ENCODE peak calls at places on chromosome 4, in six cellular contexts. D is MM.1S, W is tibial artery, I is fibroblast of lung, N is aorta, J is transverse colon. Y is an unnamed sample. For H3K36me3, the result is how much of the 10 kb centered on the place peaks cover.

GRCh38 chr4:41460641-41461040 is 77.3 kb upstream of the LIMCH1 start:
- DNase-seq in D (no peak), I (no peak), W (no peak), J (no peak), N (no peak), Y (no peak)

GRCh38 chr4:89539374-89539773 is 231.8 kb upstream of the GPRIN3 start:
- DNase-seq in W (no peak), I (peak), D (no peak), N (no peak), J (no peak), Y (peak)

GRCh38 chr4:144579411-144580020 is 66.4 kb upstream of the HHIP start:
- DNase-seq in J (no peak), I (no peak), N (no peak), D (no peak), W (no peak), Y (no peak)

GRCh38 chr4:87843936-87844335 is 11.2 kb downstream of the MEPE start:
- DNase-seq in N (no peak), I (peak), W (peak), D (peak), J (no peak), Y (no peak)

GRCh38 chr4:29970626-29971025 is 749.5 kb upstream of the PCDH7 start:
- DNase-seq in I (peak), J (no peak), N (no peak), D (no peak), W (no peak), Y (no peak)

GRCh38 chr4:128553665-128554515 is 255.6 kb upstream of the JADE1 start:
- DNase-seq in I (no peak), W (no peak), N (no peak), D (peak), J (no peak), Y (peak)

GRCh38 chr4:188455353-188455752 is 316.1 kb downstream of the TRIML1 start:
- DNase-seq in D (no peak), I (no peak), N (no peak), J (no peak), W (no peak), Y (no peak)

GRCh38 chr4:133464311-133464710 is 315.2 kb downstream of the PCDH10 start:
- DNase-seq in I (peak), J (no peak), N (no peak), W (no peak), D (no peak), Y (no peak)

GRCh38 chr4:152309418-152309817 is 226.5 kb downstream of the FBXW7 start:
- DNase-seq in N (no peak), J (no peak), D (no peak), I (no peak), W (no peak), Y (no peak)

GRCh38 chr4:82415922-82416365 is 14.3 kb downstream of the HNRNPDL start:
- DNase-seq in I (no peak), W (no peak), J (no peak), N (no peak), D (no peak), Y (no peak)

GRCh38 chr4:103482471-103482870 is 237.3 kb downstream of the TACR3 start:
- DNase-seq in W (no peak), J (no peak), D (no peak), I (no peak), N (no peak), Y (no peak)

GRCh38 chr4:108644237-108644636 is 6.2 kb upstream of the OSTC start:
- DNase-seq in J (no peak), W (no peak), I (no peak), N (no peak), D (no peak), Y (no peak)

GRCh38 chr4:77167866-77168265 is 10.9 kb downstream of the CCNG2 start:
- DNase-seq in I (no peak), J (no peak), D (peak), N (no peak), W (no peak), Y (no peak)

GRCh38 chr4:166078956-166079355 is 205.9 kb downstream of the TLL1 start:
- DNase-seq in I (no peak), J (no peak), D (no peak), N (no peak), W (no peak), Y (no peak)

GRCh38 chr4:156830356-156830755 is 141.2 kb downstream of the PDGFC start:
- DNase-seq in W (no peak), D (no peak), J (no peak), N (no peak), I (peak), Y (no peak)

GRCh38 chr4:103018391-103019318 is 850 bp downstream of the SLC9B1 start:
- DNase-seq in J (peak), I (peak), W (no peak), D (no peak), N (no peak), Y (peak)

GRCh38 chr4:148998719-148999118 is 556.5 kb upstream of the NR3C2 start:
- DNase-seq in D (peak), I (peak), N (no peak), W (no peak), J (no peak), Y (no peak)

GRCh38 chr4:81198151-81198550 is 16.9 kb downstream of the PRKG2 start:
- DNase-seq in D (no peak), I (no peak), N (no peak), J (no peak), W (no peak), Y (no peak)

GRCh38 chr4:121339307-121339706 is 41.5 kb downstream of the QRFPR start:
- DNase-seq in J (no peak), W (no peak), D (no peak), N (no peak), I (no peak), Y (no peak)

GRCh38 chr4:6857009-6857882 is 52.4 kb upstream of the TBC1D14 start:
- DNase-seq in I (no peak), J (no peak), W (no peak), D (no peak), N (no peak), Y (no peak)

GRCh38 chr4:73419106-73420038 is 15.3 kb downstream of the ALB start:
- DNase-seq in I (no peak), D (no peak), W (no peak), J (no peak), N (no peak), Y (no peak)

GRCh38 chr4:94826206-94826605 is 68.5 kb downstream of the BMPR1B start:
- DNase-seq in W (no peak), I (no peak), J (no peak), D (no peak), N (no peak), Y (no peak)

GRCh38 chr4:37438880-37439279 is 194.3 kb downstream of the NWD2 start:
- DNase-seq in J (no peak), I (no peak), W (no peak), N (no peak), D (no peak), Y (peak)

GRCh38 chr4:167908816-167909215 is 183.5 kb upstream of the ANXA10 start:
- DNase-seq in J (no peak), N (no peak), W (no peak), D (no peak), I (no peak), Y (no peak)

GRCh38 chr4:7416745-7417432 is 17.8 kb downstream of the PSAPL1 start:
- DNase-seq in D (no peak), W (peak), I (no peak), J (peak), N (no peak), Y (no peak)

GRCh38 chr4:70496231-70496630 is 22.1 kb upstream of the AMTN start:
- DNase-seq in D (no peak), N (no peak), W (no peak), J (no peak), I (no peak), Y (no peak)
- H3K36me3 ChIP-seq in D (under half), N (under half), W (under half), J (under half), I (under half), Y (under half)

GRCh38 chr4:67674098-67674497 is 26.9 kb downstream of the UBA6 start:
- DNase-seq in I (no peak), N (no peak), W (no peak), J (no peak), D (no peak), Y (no peak)
- H3K36me3 ChIP-seq in I (under half), N (under half), W (half or more), J (under half), D (under half), Y (under half)

DNA sequence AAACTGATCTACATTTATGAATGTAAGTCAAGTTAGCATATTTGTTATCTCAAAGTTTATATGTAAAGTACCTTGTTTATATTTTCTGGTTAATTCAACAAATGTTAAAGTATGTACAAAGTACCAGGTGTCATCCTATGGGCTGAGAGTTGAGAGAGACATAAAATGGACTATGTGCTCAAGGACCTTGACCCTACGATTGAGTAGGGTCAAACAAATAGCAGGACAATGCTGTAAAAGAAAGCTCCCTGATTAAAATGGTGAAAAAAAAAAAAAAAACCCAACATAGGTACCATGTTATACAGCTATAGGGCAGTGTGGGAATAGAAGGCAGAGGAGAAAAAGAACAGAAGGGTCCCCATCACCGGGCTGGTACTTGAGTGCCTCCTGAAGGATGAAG is 123.4 kb downstream of the CDS1 start:
- DNase-seq in N (no peak), J (no peak), I (no peak), W (no peak), D (no peak), Y (no peak)
- H3K36me3 ChIP-seq in N (under half), J (under half), I (under half), W (half or more), D (under half), Y (under half)

DNA sequence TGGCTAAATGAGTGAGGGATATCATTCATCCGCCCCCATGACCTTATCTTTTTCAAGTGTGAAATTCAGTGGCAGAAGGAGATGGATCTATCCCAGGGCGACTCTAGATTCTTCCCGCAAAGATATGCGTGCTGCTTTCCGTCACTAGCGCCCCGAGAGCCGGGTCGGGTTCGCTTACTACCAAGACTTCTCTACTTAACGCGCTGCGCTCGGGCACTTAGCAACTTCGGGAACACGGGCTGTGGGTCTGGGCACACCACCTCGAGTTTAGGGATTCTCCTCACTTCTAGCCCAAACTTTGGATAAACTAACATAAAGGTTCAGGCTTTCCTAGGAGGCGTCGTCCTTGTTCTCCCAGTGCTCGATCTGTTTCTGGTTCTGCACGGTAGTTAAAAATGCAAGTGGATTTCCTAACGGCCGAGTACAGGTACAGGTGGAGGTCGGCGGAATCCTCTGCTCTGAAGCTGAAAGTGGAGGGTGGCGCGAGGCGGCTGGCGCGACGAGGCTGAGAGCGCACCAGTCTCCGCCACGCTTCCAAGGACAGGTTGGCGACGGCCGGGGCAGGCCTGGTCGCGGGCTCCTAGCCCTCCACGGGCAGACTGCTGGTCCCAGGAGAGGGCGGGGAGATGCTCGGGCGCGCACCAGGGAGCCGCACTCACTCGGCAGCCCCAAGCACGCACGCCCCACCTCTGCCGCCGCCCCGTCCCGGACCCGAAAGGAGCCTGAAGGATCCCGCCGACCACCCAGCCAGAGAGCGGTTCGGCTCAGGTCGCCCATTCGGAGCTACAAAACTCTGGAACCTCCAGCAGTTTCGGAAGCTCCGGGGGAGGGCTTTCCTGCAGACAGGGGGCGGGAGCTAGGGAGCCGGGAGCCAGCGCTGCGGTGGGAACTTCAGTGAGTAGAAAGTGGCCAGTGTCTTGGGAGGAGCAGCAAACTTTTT is 100.8 kb upstream of the TENM3 start:
- DNase-seq in W (no peak), J (no peak), D (no peak), N (peak), I (peak), Y (peak)
- H3K36me3 ChIP-seq in W (under half), J (under half), D (under half), N (under half), I (under half), Y (under half)

Y was measured in small intestine.